ENCODE peak calls at places on chromosomes 7 and 10, in six cellular contexts. R is HEK293T, L is K562, B is A549, N is IMR-90, X is GM12878. U is an unnamed sample.

GRCh38 chr7:103710247-103710646 is 264.2 kb upstream of the SLC26A5 start:
- DNase-seq in R (no peak), L (no peak), B (no peak), N (peak), X (no peak), U (no peak)

GRCh38 chr7:116780966-116781365 is 81.4 kb upstream of the CAPZA2 start:
- DNase-seq in R (no peak), L (no peak), B (no peak), N (no peak), X (no peak), U (no peak)

GRCh38 chr10:78332699-78333098 is 299.0 kb downstream of the RPS24 start:
- DNase-seq in R (no peak), L (no peak), B (no peak), N (no peak), X (no peak), U (no peak)

GRCh38 chr7:30226593-30227268 is 57.7 kb upstream of the ZNRF2 start:
- DNase-seq in R (peak), L (peak), B (peak), N (no peak), X (no peak), U (peak)

GRCh38 chr7:149777551-149778326 is 4.4 kb upstream of the ZNF467 start:
- DNase-seq in R (no peak), L (no peak), B (no peak), N (no peak), X (no peak), U (no peak)

GRCh38 chr7:30920021-30920583 is 8.4 kb downstream of the AQP1 start:
- DNase-seq in R (no peak), L (no peak), B (no peak), N (no peak), X (no peak), U (no peak)

GRCh38 chr7:42606217-42606905 is 305.5 kb downstream of the C7orf25 start:
- DNase-seq in R (no peak), L (no peak), B (no peak), N (no peak), X (no peak), U (no peak)

GRCh38 chr10:48330269-48330668 is 23.8 kb downstream of the MAPK8 start:
- DNase-seq in R (no peak), L (no peak), B (no peak), N (peak), X (no peak), U (no peak)

GRCh38 chr7:116738378-116738777 is 66.4 kb downstream of the MET start:
- DNase-seq in R (no peak), L (no peak), B (no peak), N (no peak), X (no peak), U (peak)

GRCh38 chr10:101574354-101574753 is 13.7 kb downstream of the POLL start:
- DNase-seq in R (no peak), L (no peak), B (no peak), N (no peak), X (no peak), U (no peak)

GRCh38 chr7:36630112-36630650 is 94.1 kb downstream of the AOAH start:
- DNase-seq in R (no peak), L (no peak), B (no peak), N (no peak), X (no peak), U (no peak)

GRCh38 chr10:37896436-37896835 is 39.0 kb upstream of the ZNF248 start:
- DNase-seq in R (no peak), L (no peak), B (no peak), N (no peak), X (no peak), U (no peak)

GRCh38 chr7:94393251-94393758 is 1.4 kb upstream of the COL1A2 start:
- DNase-seq in R (no peak), L (no peak), B (no peak), N (peak), X (no peak), U (no peak)

GRCh38 chr7:27095897-27096755 is at the start of gene HOXA1:
- DNase-seq in R (peak), L (peak), B (peak), N (peak), X (peak), U (peak)

GRCh38 chr7:134693256-134693655 is 46.6 kb downstream of the BPGM start:
- DNase-seq in R (no peak), L (no peak), B (peak), N (peak), X (no peak), U (no peak)

GRCh38 chr10:78772486-78772885 is 296.3 kb upstream of the ZMIZ1 start:
- DNase-seq in R (no peak), L (no peak), B (no peak), N (no peak), X (no peak), U (no peak)

GRCh38 chr7:67738958-67739357 is 742.3 kb downstream of the TYW1 start:
- DNase-seq in R (no peak), L (no peak), B (peak), N (no peak), X (no peak), U (no peak)

GRCh38 chr10:29037348-29038113 is 251.3 kb upstream of the LYZL1 start:
- DNase-seq in R (no peak), L (no peak), B (no peak), N (no peak), X (no peak), U (no peak)

DNA sequence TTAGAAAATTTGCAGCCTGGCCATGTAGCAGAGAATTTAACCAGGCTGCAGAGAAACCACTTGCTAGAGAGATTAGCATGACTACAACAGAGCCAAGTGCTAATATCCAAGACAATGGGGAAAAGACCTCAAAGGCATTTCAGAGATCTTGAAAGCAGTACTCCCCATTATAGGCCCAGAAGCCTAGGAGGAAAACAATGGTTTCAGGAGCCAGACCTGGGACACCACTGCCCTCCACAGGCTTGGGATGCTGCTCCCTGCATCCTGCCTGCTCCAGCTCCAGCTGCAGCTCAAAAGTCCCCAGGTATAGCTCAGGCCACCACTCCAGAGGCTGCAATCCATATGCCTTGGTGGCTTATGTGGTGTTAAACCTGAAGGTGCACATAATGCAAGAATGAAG is 101.5 kb upstream of the TMEM72 start:
- DNase-seq in R (no peak), L (no peak), B (no peak), N (no peak), X (no peak), U (no peak)
- TF ChIP-seq BHLHE40 in R (no peak), L (no peak), B (no peak), N (no peak), X (no peak), U (no peak)

GRCh38 chr10:7408494-7409044 is 2.3 kb downstream of the SFMBT2 start:
- DNase-seq in R (peak), L (peak), B (peak), N (peak), X (no peak), U (no peak)

GRCh38 chr10:7410306-7410799 is 481 bp downstream of the SFMBT2 start:
- DNase-seq in R (no peak), L (peak), B (no peak), N (peak), X (no peak), U (no peak)

GRCh38 chr10:7409045-7409731 is 1.6 kb downstream of the SFMBT2 start:
- DNase-seq in R (peak), L (peak), B (peak), N (no peak), X (peak), U (no peak)

GRCh38 chr10:7410800-7411670 is at the start of gene SFMBT2:
- DNase-seq in R (peak), L (peak), B (peak), N (peak), X (no peak), U (no peak)

DNA sequence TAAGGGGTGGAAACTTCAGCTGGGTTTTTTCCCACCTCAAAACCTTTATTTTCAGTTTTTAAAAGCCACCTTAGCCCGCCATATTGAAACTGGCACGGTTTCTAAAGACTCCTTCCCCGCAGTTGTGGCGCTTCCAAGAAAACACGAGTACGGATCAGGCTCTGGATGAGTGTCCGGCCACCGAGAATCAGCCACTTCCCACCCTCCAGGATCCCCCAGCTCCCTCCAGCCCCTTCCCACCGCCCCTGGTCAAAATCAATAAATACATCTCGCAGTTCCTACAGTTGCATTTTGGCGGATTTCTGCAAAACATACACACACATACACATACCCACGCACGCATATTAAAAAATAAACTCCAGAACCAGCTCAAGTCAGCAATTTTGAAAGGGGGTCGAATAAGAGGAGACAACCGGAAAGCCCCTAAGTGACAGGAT is 1.1 kb downstream of the SFMBT2 start:
- DNase-seq in R (no peak), L (peak), B (peak), N (no peak), X (no peak), U (no peak)
- TF ChIP-seq BHLHE40 in R (no peak), L (no peak), B (no peak), N (no peak), X (no peak), U (no peak)

DNA sequence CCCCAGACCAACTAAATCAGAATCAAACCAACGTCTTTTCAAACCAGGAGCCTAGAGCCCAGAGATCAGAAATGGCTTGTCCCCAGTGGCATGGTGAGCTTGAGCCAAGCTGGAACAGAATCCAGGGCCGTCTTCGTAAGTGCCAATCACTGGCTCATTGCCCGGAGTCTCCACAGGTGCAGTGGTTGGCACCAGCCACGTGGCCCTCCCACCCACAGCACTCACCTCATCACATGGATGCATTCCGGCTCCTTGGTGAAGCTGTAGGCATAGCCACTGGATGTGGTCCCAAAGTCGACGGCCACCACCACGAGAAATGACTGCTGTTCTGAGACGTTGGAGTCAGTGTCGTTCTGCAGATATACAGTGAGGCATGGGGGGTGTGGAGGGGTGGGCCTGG is 37.4 kb downstream of the HSPA12A start:
- DNase-seq in R (no peak), L (no peak), B (no peak), N (no peak), X (no peak), U (no peak)
- TF ChIP-seq BHLHE40 in R (no peak), L (no peak), B (no peak), N (no peak), X (no peak), U (no peak)

GRCh38 chr10:7969623-7970022 is 84.9 kb upstream of the GATA3 start:
- DNase-seq in R (no peak), L (peak), B (no peak), N (no peak), X (no peak), U (no peak)
- TF ChIP-seq BHLHE40 in R (no peak), L (no peak), B (no peak), N (no peak), X (no peak), U (no peak)

GRCh38 chr7:91347288-91347687 is 83.1 kb downstream of the FZD1 start:
- DNase-seq in R (no peak), L (no peak), B (no peak), N (peak), X (no peak), U (no peak)
- TF ChIP-seq BHLHE40 in R (no peak), L (no peak), B (no peak), N (no peak), X (no peak), U (no peak)

GRCh38 chr7:553637-554111 is 34.0 kb upstream of the PDGFA start:
- DNase-seq in R (no peak), L (no peak), B (no peak), N (no peak), X (no peak), U (peak)
- TF ChIP-seq BHLHE40 in R (no peak), L (no peak), B (no peak), N (no peak), X (no peak), U (no peak)

GRCh38 chr7:3042861-3043489 is 692 bp downstream of the CARD11 start:
- DNase-seq in R (no peak), L (peak), B (no peak), N (no peak), X (no peak), U (no peak)
- TF ChIP-seq BHLHE40 in R (no peak), L (no peak), B (no peak), N (no peak), X (no peak), U (no peak)

DNA sequence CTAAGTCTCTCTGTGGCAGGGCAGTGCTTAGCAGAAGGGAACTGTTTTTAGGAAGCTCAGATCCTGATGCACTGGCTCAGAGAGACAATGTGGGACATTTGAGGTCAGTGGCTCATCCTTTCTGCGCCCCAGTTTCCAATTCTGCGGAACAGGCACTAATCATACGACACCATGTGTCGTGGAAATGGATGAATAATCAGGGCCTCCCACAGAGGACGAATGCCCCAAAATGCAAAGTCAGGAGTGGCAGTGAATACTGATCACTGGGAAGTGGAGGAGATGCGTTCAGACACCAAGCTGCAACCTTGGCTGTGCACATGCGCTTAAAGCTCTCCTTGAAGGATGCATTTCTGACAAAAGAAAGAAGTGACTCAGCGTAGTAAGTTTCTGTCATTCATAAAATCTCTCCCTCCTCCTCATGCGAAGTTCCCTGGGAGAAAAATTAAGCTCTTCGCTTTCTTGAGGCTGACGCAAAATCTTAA is 21.9 kb upstream of the ECHDC3 start:
- DNase-seq in R (no peak), L (no peak), B (no peak), N (no peak), X (no peak), U (no peak)
- TF ChIP-seq BHLHE40 in R (no peak), L (no peak), B (no peak), N (no peak), X (no peak), U (no peak)

GRCh38 chr7:99141756-99142726 is 1.9 kb downstream of the SMURF1 start:
- DNase-seq in R (peak), L (peak), B (peak), N (peak), X (no peak), U (peak)
- TF ChIP-seq BHLHE40 in R (no peak), L (no peak), B (no peak), N (no peak), X (no peak), U (no peak)